ENCODE peak calls at places on chromosomes 7 and 10, in four cellular contexts. One of them, this sample, is unnamed.
A peak's percentile ranks its signal among the peaks of the same experiment; 100 is the strongest.

GRCh38 chr7:75921479-75921878 is 6.5 kb downstream of the POR start:
- DNase-seq in ELR: no peak
- DNase-seq in stimulated activated CD4-positive, alpha-beta T cell treated with anti-CD3 and anti-CD28 coated beads, Interleukin-1b, Interleukin-23, amount 100 ng/mL, for 48 hours: no peak
- DNase-seq in iris pigment epithelial cell: peak; percentile 54
- DNase-seq in this sample: no peak

GRCh38 chr7:151871189-151871735 is 5.7 kb downstream of the PRKAG2 start:
- DNase-seq in ELR: no peak
- DNase-seq in stimulated activated CD4-positive, alpha-beta T cell treated with anti-CD3 and anti-CD28 coated beads, Interleukin-1b, Interleukin-23, amount 100 ng/mL, for 48 hours: no peak
- DNase-seq in iris pigment epithelial cell: no peak
- DNase-seq in this sample: no peak

GRCh38 chr7:54109501-54109900 is 432.7 kb upstream of the VSTM2A start:
- DNase-seq in stimulated activated CD4-positive, alpha-beta T cell treated with anti-CD3 and anti-CD28 coated beads, Interleukin-1b, Interleukin-23, amount 100 ng/mL, for 48 hours: no peak
- DNase-seq in iris pigment epithelial cell: no peak
- DNase-seq in ELR: no peak
- DNase-seq in this sample: peak; percentile 16

GRCh38 chr7:148408307-148408706 is 182.3 kb upstream of the C7orf33 start:
- DNase-seq in stimulated activated CD4-positive, alpha-beta T cell treated with anti-CD3 and anti-CD28 coated beads, Interleukin-1b, Interleukin-23, amount 100 ng/mL, for 48 hours: no peak
- DNase-seq in ELR: no peak
- DNase-seq in iris pigment epithelial cell: no peak
- DNase-seq in this sample: no peak

GRCh38 chr10:29753283-29753682 is 118.5 kb upstream of the SVIL start:
- DNase-seq in ELR: no peak
- DNase-seq in iris pigment epithelial cell: no peak
- DNase-seq in stimulated activated CD4-positive, alpha-beta T cell treated with anti-CD3 and anti-CD28 coated beads, Interleukin-1b, Interleukin-23, amount 100 ng/mL, for 48 hours: no peak
- DNase-seq in this sample: no peak

GRCh38 chr7:24812313-24812945 is 55.2 kb upstream of the GSDME start:
- DNase-seq in iris pigment epithelial cell: no peak
- DNase-seq in stimulated activated CD4-positive, alpha-beta T cell treated with anti-CD3 and anti-CD28 coated beads, Interleukin-1b, Interleukin-23, amount 100 ng/mL, for 48 hours: no peak
- DNase-seq in ELR: peak; percentile 63
- DNase-seq in this sample: peak; percentile 51

GRCh38 chr10:58241346-58241745 is 26.3 kb downstream of the IPMK start:
- DNase-seq in stimulated activated CD4-positive, alpha-beta T cell treated with anti-CD3 and anti-CD28 coated beads, Interleukin-1b, Interleukin-23, amount 100 ng/mL, for 48 hours: no peak
- DNase-seq in iris pigment epithelial cell: peak; percentile 78
- DNase-seq in ELR: peak; percentile 40
- DNase-seq in this sample: no peak

GRCh38 chr10:63094405-63094804 is 38.7 kb upstream of the NRBF2 start:
- DNase-seq in iris pigment epithelial cell: no peak
- DNase-seq in stimulated activated CD4-positive, alpha-beta T cell treated with anti-CD3 and anti-CD28 coated beads, Interleukin-1b, Interleukin-23, amount 100 ng/mL, for 48 hours: no peak
- DNase-seq in ELR: no peak
- DNase-seq in this sample: no peak

GRCh38 chr10:22250897-22251605 is 33.2 kb upstream of the EBLN1 start:
- DNase-seq in iris pigment epithelial cell: peak; percentile 21
- DNase-seq in ELR: no peak
- DNase-seq in stimulated activated CD4-positive, alpha-beta T cell treated with anti-CD3 and anti-CD28 coated beads, Interleukin-1b, Interleukin-23, amount 100 ng/mL, for 48 hours: no peak
- DNase-seq in this sample: no peak

GRCh38 chr7:36275735-36276284 is 113.9 kb upstream of the ANLN start:
- DNase-seq in stimulated activated CD4-positive, alpha-beta T cell treated with anti-CD3 and anti-CD28 coated beads, Interleukin-1b, Interleukin-23, amount 100 ng/mL, for 48 hours: no peak
- DNase-seq in ELR: no peak
- DNase-seq in iris pigment epithelial cell: no peak
- DNase-seq in this sample: no peak

GRCh38 chr7:43248961-43249807 is 136.7 kb downstream of the HECW1 start:
- DNase-seq in stimulated activated CD4-positive, alpha-beta T cell treated with anti-CD3 and anti-CD28 coated beads, Interleukin-1b, Interleukin-23, amount 100 ng/mL, for 48 hours: no peak
- DNase-seq in ELR: peak; percentile 90
- DNase-seq in iris pigment epithelial cell: peak; percentile 37
- DNase-seq in this sample: peak; percentile 91

GRCh38 chr7:131999193-131999592 is 442.8 kb upstream of the PODXL start:
- DNase-seq in ELR: no peak
- DNase-seq in stimulated activated CD4-positive, alpha-beta T cell treated with anti-CD3 and anti-CD28 coated beads, Interleukin-1b, Interleukin-23, amount 100 ng/mL, for 48 hours: no peak
- DNase-seq in iris pigment epithelial cell: no peak
- DNase-seq in this sample: no peak